ENCODE peak calls at places on chromosomes 12 and 14, in seven cellular contexts. One of them, this sample, is unnamed.

GRCh38 chr14:100031506-100032281 is 33.5 kb upstream of the EVL start:
- DNase-seq in endothelial cell of umbilical vein: peak; percentile 84
- DNase-seq in breast epithelium: no peak
- DNase-seq in K562: no peak
- DNase-seq in transverse colon: peak; percentile 24
- DNase-seq in GM12878: no peak
- DNase-seq in upper lobe of left lung: no peak
- DNase-seq in this sample: no peak

GRCh38 chr12:27048822-27049752 is 26.7 kb downstream of the MED21 start:
- DNase-seq in endothelial cell of umbilical vein: peak; percentile 28
- DNase-seq in breast epithelium: no peak
- DNase-seq in K562: peak; percentile 19
- DNase-seq in transverse colon: no peak
- DNase-seq in GM12878: no peak
- DNase-seq in upper lobe of left lung: no peak
- DNase-seq in this sample: no peak

GRCh38 chr14:26872930-26873470 is 275.2 kb upstream of the NOVA1 start:
- DNase-seq in endothelial cell of umbilical vein: no peak
- DNase-seq in breast epithelium: no peak
- DNase-seq in K562: peak; percentile 3
- DNase-seq in transverse colon: no peak
- DNase-seq in GM12878: no peak
- DNase-seq in upper lobe of left lung: no peak
- DNase-seq in this sample: no peak

GRCh38 chr12:49301759-49302158 is 6.8 kb downstream of the PRPH start:
- DNase-seq in endothelial cell of umbilical vein: no peak
- DNase-seq in breast epithelium: no peak
- DNase-seq in K562: peak; percentile 66
- DNase-seq in transverse colon: no peak
- DNase-seq in GM12878: no peak
- DNase-seq in upper lobe of left lung: no peak
- DNase-seq in this sample: no peak

GRCh38 chr12:112015938-112016337 is 2.7 kb downstream of the ERP29 start:
- DNase-seq in endothelial cell of umbilical vein: no peak
- DNase-seq in breast epithelium: no peak
- DNase-seq in K562: no peak
- DNase-seq in transverse colon: no peak
- DNase-seq in GM12878: no peak
- DNase-seq in upper lobe of left lung: no peak
- DNase-seq in this sample: no peak

GRCh38 chr14:103155826-103156394 is 32.6 kb downstream of the TNFAIP2 start:
- DNase-seq in endothelial cell of umbilical vein: no peak
- DNase-seq in breast epithelium: no peak
- DNase-seq in K562: no peak
- DNase-seq in transverse colon: no peak
- DNase-seq in GM12878: no peak
- DNase-seq in upper lobe of left lung: no peak
- DNase-seq in this sample: no peak

GRCh38 chr12:101619026-101619827 is 24.5 kb downstream of the MYBPC1 start:
- DNase-seq in endothelial cell of umbilical vein: no peak
- DNase-seq in breast epithelium: no peak
- DNase-seq in K562: no peak
- DNase-seq in transverse colon: no peak
- DNase-seq in GM12878: no peak
- DNase-seq in upper lobe of left lung: no peak
- DNase-seq in this sample: no peak

GRCh38 chr12:130013771-130014484 is 110.1 kb upstream of the TMEM132D start:
- DNase-seq in endothelial cell of umbilical vein: no peak
- DNase-seq in breast epithelium: no peak
- DNase-seq in K562: peak; percentile 73
- DNase-seq in transverse colon: peak; percentile 35
- DNase-seq in GM12878: no peak
- DNase-seq in upper lobe of left lung: peak; percentile 70
- DNase-seq in this sample: no peak

GRCh38 chr12:132071837-132072384 is 72.2 kb downstream of the DDX51 start:
- DNase-seq in endothelial cell of umbilical vein: no peak
- DNase-seq in breast epithelium: no peak
- DNase-seq in K562: no peak
- DNase-seq in transverse colon: no peak
- DNase-seq in GM12878: no peak
- DNase-seq in upper lobe of left lung: peak; percentile 60
- DNase-seq in this sample: no peak

GRCh38 chr14:32657081-32657480 is 281.6 kb upstream of the NPAS3 start:
- DNase-seq in endothelial cell of umbilical vein: no peak
- DNase-seq in breast epithelium: no peak
- DNase-seq in K562: no peak
- DNase-seq in transverse colon: peak; percentile 14
- DNase-seq in GM12878: peak; percentile 24
- DNase-seq in upper lobe of left lung: no peak
- DNase-seq in this sample: no peak

GRCh38 chr12:69698769-69699540 is at the start of gene BEST3:
- DNase-seq in endothelial cell of umbilical vein: no peak
- DNase-seq in breast epithelium: no peak
- DNase-seq in K562: no peak
- DNase-seq in transverse colon: no peak
- DNase-seq in GM12878: no peak
- DNase-seq in upper lobe of left lung: peak; percentile 28
- DNase-seq in this sample: no peak

GRCh38 chr12:110010853-110011835 is 11.9 kb downstream of the ANKRD13A start:
- DNase-seq in endothelial cell of umbilical vein: no peak
- DNase-seq in breast epithelium: no peak
- DNase-seq in K562: no peak
- DNase-seq in transverse colon: peak; percentile 35
- DNase-seq in GM12878: peak; percentile 62
- DNase-seq in upper lobe of left lung: no peak
- DNase-seq in this sample: no peak

GRCh38 chr12:80196419-80196818 is 97.1 kb downstream of the OTOGL start:
- DNase-seq in endothelial cell of umbilical vein: no peak
- DNase-seq in breast epithelium: no peak
- DNase-seq in K562: no peak
- DNase-seq in transverse colon: no peak
- DNase-seq in GM12878: no peak
- DNase-seq in upper lobe of left lung: no peak
- DNase-seq in this sample: no peak

GRCh38 chr12:51171884-51172514 is 936 bp downstream of the TFCP2 start:
- DNase-seq in endothelial cell of umbilical vein: peak; percentile 62
- DNase-seq in breast epithelium: no peak
- DNase-seq in K562: no peak
- DNase-seq in transverse colon: peak; percentile 24
- DNase-seq in GM12878: peak; percentile 17
- DNase-seq in upper lobe of left lung: no peak
- DNase-seq in this sample: no peak

GRCh38 chr12:119505001-119505400 is 88.6 kb upstream of the TMEM233 start:
- DNase-seq in endothelial cell of umbilical vein: no peak
- DNase-seq in breast epithelium: no peak
- DNase-seq in K562: no peak
- DNase-seq in transverse colon: no peak
- DNase-seq in GM12878: no peak
- DNase-seq in upper lobe of left lung: peak; percentile 15
- DNase-seq in this sample: no peak

GRCh38 chr12:14322403-14322802 is 43.1 kb upstream of the ATF7IP start:
- DNase-seq in endothelial cell of umbilical vein: no peak
- DNase-seq in breast epithelium: no peak
- DNase-seq in K562: no peak
- DNase-seq in transverse colon: no peak
- DNase-seq in GM12878: no peak
- DNase-seq in upper lobe of left lung: no peak
- DNase-seq in this sample: no peak

GRCh38 chr14:65302571-65303184 is 109.9 kb upstream of the FUT8 start:
- DNase-seq in endothelial cell of umbilical vein: no peak
- DNase-seq in breast epithelium: no peak
- DNase-seq in K562: no peak
- DNase-seq in transverse colon: peak; percentile 46
- DNase-seq in GM12878: peak; percentile 98
- DNase-seq in upper lobe of left lung: no peak
- DNase-seq in this sample: no peak

GRCh38 chr14:93430889-93431670 is at the start of gene UNC79:
- DNase-seq in endothelial cell of umbilical vein: no peak
- DNase-seq in breast epithelium: no peak
- DNase-seq in K562: no peak
- DNase-seq in transverse colon: no peak
- DNase-seq in GM12878: no peak
- DNase-seq in upper lobe of left lung: peak; percentile 65
- DNase-seq in this sample: no peak

GRCh38 chr12:83753882-83754281 is 1067.2 kb downstream of the TMTC2 start:
- DNase-seq in endothelial cell of umbilical vein: no peak
- DNase-seq in breast epithelium: no peak
- DNase-seq in K562: no peak
- DNase-seq in transverse colon: no peak
- DNase-seq in GM12878: no peak
- DNase-seq in upper lobe of left lung: no peak
- DNase-seq in this sample: no peak

GRCh38 chr14:96267336-96267735 is 11.3 kb downstream of the BDKRB1 start:
- DNase-seq in endothelial cell of umbilical vein: no peak
- DNase-seq in breast epithelium: no peak
- DNase-seq in K562: no peak
- DNase-seq in transverse colon: no peak
- DNase-seq in GM12878: no peak
- DNase-seq in upper lobe of left lung: no peak
- DNase-seq in this sample: no peak

GRCh38 chr14:90093942-90094595 is 32.3 kb downstream of the KCNK13 start:
- DNase-seq in endothelial cell of umbilical vein: no peak
- DNase-seq in breast epithelium: no peak
- DNase-seq in K562: no peak
- DNase-seq in transverse colon: no peak
- DNase-seq in GM12878: no peak
- DNase-seq in upper lobe of left lung: no peak
- DNase-seq in this sample: peak; percentile 40

GRCh38 chr14:61489932-61490331 is 168.6 kb downstream of the PRKCH start:
- DNase-seq in endothelial cell of umbilical vein: no peak
- DNase-seq in breast epithelium: no peak
- DNase-seq in K562: no peak
- DNase-seq in transverse colon: no peak
- DNase-seq in GM12878: no peak
- DNase-seq in upper lobe of left lung: no peak
- DNase-seq in this sample: no peak

GRCh38 chr14:61492474-61492873 is 171.1 kb downstream of the PRKCH start:
- DNase-seq in endothelial cell of umbilical vein: peak; percentile 17
- DNase-seq in breast epithelium: no peak
- DNase-seq in K562: no peak
- DNase-seq in transverse colon: no peak
- DNase-seq in GM12878: no peak
- DNase-seq in upper lobe of left lung: no peak
- DNase-seq in this sample: no peak

GRCh38 chr14:61491876-61492440 is 170.6 kb downstream of the PRKCH start:
- DNase-seq in endothelial cell of umbilical vein: peak; percentile 33
- DNase-seq in breast epithelium: no peak
- DNase-seq in K562: no peak
- DNase-seq in transverse colon: no peak
- DNase-seq in GM12878: no peak
- DNase-seq in upper lobe of left lung: no peak
- DNase-seq in this sample: no peak

GRCh38 chr14:61489527-61489926 is 168.1 kb downstream of the PRKCH start:
- DNase-seq in endothelial cell of umbilical vein: no peak
- DNase-seq in breast epithelium: no peak
- DNase-seq in K562: no peak
- DNase-seq in transverse colon: no peak
- DNase-seq in GM12878: no peak
- DNase-seq in upper lobe of left lung: no peak
- DNase-seq in this sample: no peak

DNA sequence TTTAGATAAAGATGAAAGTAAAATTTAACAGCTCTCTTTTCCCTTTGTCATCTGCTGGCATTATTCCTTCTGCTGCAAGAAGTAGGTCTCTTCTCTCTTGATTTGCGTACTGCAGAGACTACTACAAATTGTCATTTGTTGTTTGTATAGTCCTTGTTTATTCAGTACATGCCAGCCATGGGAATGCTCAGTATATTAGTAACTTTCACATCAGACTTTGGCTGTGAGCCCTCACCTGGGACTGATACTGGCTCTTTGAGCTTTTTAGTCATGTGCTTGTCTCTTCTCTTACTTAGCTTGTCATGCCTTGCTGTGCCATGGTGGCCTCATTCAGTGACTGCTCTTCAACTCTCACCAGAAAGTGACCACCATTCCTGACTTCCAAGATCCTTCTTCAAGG is 169.8 kb downstream of the PRKCH start:
- DNase-seq in endothelial cell of umbilical vein: peak; percentile 39
- DNase-seq in breast epithelium: no peak
- DNase-seq in K562: no peak
- DNase-seq in transverse colon: no peak
- DNase-seq in GM12878: no peak
- DNase-seq in upper lobe of left lung: no peak
- DNase-seq in this sample: no peak
- TF ChIP-seq POLR2AphosphoS5 in endothelial cell of umbilical vein: no peak
- TF ChIP-seq POLR2AphosphoS5 in breast epithelium: no peak
- TF ChIP-seq POLR2AphosphoS5 in K562: no peak
- TF ChIP-seq POLR2AphosphoS5 in transverse colon: no peak
- TF ChIP-seq POLR2AphosphoS5 in GM12878: no peak
- TF ChIP-seq POLR2AphosphoS5 in upper lobe of left lung: no peak
- TF ChIP-seq POLR2AphosphoS5 in this sample: no peak

GRCh38 chr12:7434670-7435069 is 9.3 kb downstream of the CD163L1 start:
- DNase-seq in endothelial cell of umbilical vein: no peak
- DNase-seq in breast epithelium: no peak
- DNase-seq in K562: no peak
- DNase-seq in transverse colon: no peak
- DNase-seq in GM12878: no peak
- DNase-seq in upper lobe of left lung: no peak
- DNase-seq in this sample: no peak
- TF ChIP-seq POLR2A in endothelial cell of umbilical vein: no peak
- TF ChIP-seq POLR2A in breast epithelium: no peak
- TF ChIP-seq POLR2A in K562: no peak
- TF ChIP-seq POLR2A in transverse colon: no peak
- TF ChIP-seq POLR2A in GM12878: no peak
- TF ChIP-seq POLR2A in upper lobe of left lung: no peak
- TF ChIP-seq POLR2A in this sample: no peak

GRCh38 chr12:86445361-86445760 is 189.2 kb upstream of the MGAT4C start:
- DNase-seq in endothelial cell of umbilical vein: no peak
- DNase-seq in breast epithelium: no peak
- DNase-seq in K562: no peak
- DNase-seq in transverse colon: no peak
- DNase-seq in GM12878: no peak
- DNase-seq in upper lobe of left lung: no peak
- DNase-seq in this sample: no peak
- TF ChIP-seq POLR2AphosphoS5 in endothelial cell of umbilical vein: no peak
- TF ChIP-seq POLR2AphosphoS5 in breast epithelium: no peak
- TF ChIP-seq POLR2AphosphoS5 in K562: no peak
- TF ChIP-seq POLR2AphosphoS5 in transverse colon: no peak
- TF ChIP-seq POLR2AphosphoS5 in GM12878: no peak
- TF ChIP-seq POLR2AphosphoS5 in upper lobe of left lung: no peak
- TF ChIP-seq POLR2AphosphoS5 in this sample: no peak

DNA sequence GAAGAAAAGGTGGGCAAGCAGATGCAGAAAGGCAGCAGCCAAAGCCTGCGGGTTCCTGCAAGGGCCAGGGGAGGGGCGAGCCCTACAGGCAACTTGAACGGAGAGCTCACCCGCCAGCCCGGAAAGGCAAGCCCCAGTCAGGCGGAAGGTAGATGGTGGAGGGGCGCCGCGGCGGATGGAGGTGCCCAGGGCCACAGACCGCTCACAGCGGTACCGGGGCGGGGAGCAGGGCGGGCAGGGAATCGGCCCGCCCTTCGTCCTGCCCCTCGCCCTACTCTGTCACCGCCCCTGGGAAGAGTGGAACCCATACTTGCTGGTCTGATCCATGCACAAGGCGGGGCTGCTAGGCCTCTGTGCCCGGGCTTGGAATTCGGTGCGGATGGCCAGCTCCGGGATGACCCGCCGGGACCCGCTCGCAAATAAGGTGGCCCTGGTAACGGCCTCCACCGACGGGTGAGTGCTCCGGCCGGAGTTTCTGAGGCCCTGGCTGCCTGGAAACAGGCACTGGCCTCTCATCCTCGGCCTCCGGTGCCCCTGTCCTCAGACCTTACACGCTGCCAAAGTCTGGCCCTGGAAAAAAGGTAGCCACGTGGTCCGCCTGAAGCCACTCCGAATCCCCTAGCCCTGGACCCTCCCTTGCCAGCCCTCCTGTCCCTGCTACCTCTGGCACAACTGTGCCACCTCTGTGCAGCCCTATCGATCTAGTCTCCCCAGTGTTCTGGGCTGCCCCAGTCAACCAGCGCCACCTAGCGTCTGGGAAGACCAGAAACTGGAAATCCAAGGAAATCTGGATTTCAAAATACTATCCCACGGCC is at the start of gene DHRS4:
- DNase-seq in endothelial cell of umbilical vein: peak; percentile 82
- DNase-seq in breast epithelium: peak; percentile 81
- DNase-seq in K562: peak; percentile 69
- DNase-seq in transverse colon: peak; percentile 88
- DNase-seq in GM12878: peak; percentile 47
- DNase-seq in upper lobe of left lung: peak; percentile 91
- DNase-seq in this sample: no peak
- TF ChIP-seq POLR2A in endothelial cell of umbilical vein: peak; percentile 85
- TF ChIP-seq POLR2A in breast epithelium: no peak
- TF ChIP-seq POLR2A in K562: peak; percentile 65
- TF ChIP-seq POLR2A in transverse colon: peak; percentile 71
- TF ChIP-seq POLR2A in GM12878: peak; percentile 71
- TF ChIP-seq POLR2A in upper lobe of left lung: no peak
- TF ChIP-seq POLR2A in this sample: no peak